ENCODE peak calls at places on chromosomes 12 and 14, in six cellular contexts. I is ovary; A is activated naive CD4-positive, alpha-beta T cell; Q is GM19239; G is stimulated activated CD4-positive, alpha-beta T cell treated with anti-CD3 and anti-CD28 coated beads, Interleukin-2, amount 100 ng/mL, for 48 hours; V is tibial nerve. E is an unnamed sample.

GRCh38 chr14:89990218-89990617 is 34.5 kb downstream of the TDP1 start:
- DNase-seq in Q (no peak), V (no peak), G (no peak), I (no peak), A (no peak), E (no peak)

GRCh38 chr14:95185452-95186392 is 28.4 kb upstream of the DICER1 start:
- DNase-seq in A (no peak), Q (no peak), I (peak), G (no peak), V (peak), E (no peak)

GRCh38 chr12:76123301-76124212 is 39.1 kb upstream of the NAP1L1 start:
- DNase-seq in A (no peak), G (no peak), I (no peak), Q (no peak), V (no peak), E (no peak)

GRCh38 chr14:106174206-106174605 is 647.8 kb downstream of the TMEM121 start:
- DNase-seq in I (no peak), Q (no peak), A (peak), G (no peak), V (no peak), E (no peak)

GRCh38 chr14:105458010-105458409 is 16.6 kb upstream of the CRIP2 start:
- DNase-seq in I (no peak), V (no peak), A (no peak), G (no peak), Q (no peak), E (no peak)

GRCh38 chr12:29159690-29160089 is 10.6 kb downstream of the FAR2 start:
- DNase-seq in G (no peak), I (no peak), A (no peak), V (no peak), Q (no peak), E (no peak)

GRCh38 chr14:85764809-85765208 is 234.9 kb downstream of the FLRT2 start:
- DNase-seq in G (no peak), I (no peak), V (peak), Q (no peak), A (no peak), E (no peak)

GRCh38 chr12:131864469-131864868 is 30.0 kb upstream of the ULK1 start:
- DNase-seq in A (no peak), Q (no peak), G (no peak), I (no peak), V (no peak), E (no peak)

GRCh38 chr14:93045965-93046695 is 69.6 kb downstream of the ITPK1 start:
- DNase-seq in I (no peak), G (no peak), V (no peak), A (no peak), Q (no peak), E (no peak)

GRCh38 chr14:69260246-69260978 is 454 bp downstream of the GALNT16 start:
- DNase-seq in A (no peak), G (no peak), I (no peak), V (no peak), Q (no peak), E (peak)

GRCh38 chr12:116637589-116638165 is 78.5 kb downstream of the MAP1LC3B2 start:
- DNase-seq in G (no peak), I (no peak), A (no peak), Q (no peak), V (no peak), E (no peak)

GRCh38 chr14:104266643-104267575 is 128.5 kb downstream of the KIF26A start:
- DNase-seq in V (no peak), G (no peak), I (no peak), Q (no peak), A (no peak), E (no peak)

GRCh38 chr12:55626154-55626553 is 10.5 kb upstream of the OR10P1 start:
- DNase-seq in I (no peak), G (no peak), Q (no peak), V (no peak), A (no peak), E (no peak)

GRCh38 chr14:92680781-92681650 is 67.4 kb downstream of the LGMN start:
- DNase-seq in Q (peak), G (peak), V (peak), I (peak), A (peak), E (peak)

GRCh38 chr14:73633517-73634332 is 11.1 kb upstream of the DNAL1 start:
- DNase-seq in Q (peak), V (peak), G (peak), A (peak), I (peak), E (peak)

GRCh38 chr12:57890191-57891120 is 43.9 kb upstream of the CTDSP2 start:
- DNase-seq in G (no peak), A (no peak), I (no peak), V (no peak), Q (no peak), E (no peak)

GRCh38 chr12:42638011-42638410 is 48.5 kb upstream of the PRICKLE1 start:
- DNase-seq in Q (no peak), I (no peak), V (no peak), G (no peak), A (no peak), E (no peak)